ENCODE peak calls at places on chromosomes 5 and 9, in four cellular contexts. O is HCT116, U is amniotic epithelial cell, C is retina. N is an unnamed sample.

GRCh38 chr9:8860925-8861324 is 1061.3 kb upstream of the DMAC1 start:
- DNase-seq in O (no peak), U (peak; percentile 24), C (no peak), N (no peak)

GRCh38 chr5:45691656-45692055 is 4.5 kb downstream of the HCN1 start:
- DNase-seq in O (no peak), U (no peak), C (no peak), N (no peak)

GRCh38 chr5:1325870-1326546 is 18.9 kb downstream of the CLPTM1L start:
- DNase-seq in O (no peak), U (peak; percentile 6), C (no peak), N (peak; percentile 5)

GRCh38 chr5:56337715-56338319 is 104.7 kb upstream of the ANKRD55 start:
- DNase-seq in O (no peak), U (peak; percentile 89), C (no peak), N (no peak)

GRCh38 chr5:7565559-7565958 is 169.6 kb downstream of the ADCY2 start:
- DNase-seq in O (no peak), U (no peak), C (no peak), N (no peak)

GRCh38 chr9:19445452-19445851 is 36.6 kb downstream of the ACER2 start:
- DNase-seq in O (no peak), U (peak; percentile 66), C (no peak), N (no peak)

GRCh38 chr5:60333103-60333502 is 366.9 kb downstream of the DEPDC1B start:
- DNase-seq in O (no peak), U (no peak), C (no peak), N (no peak)

GRCh38 chr9:3751125-3751758 is 225.4 kb upstream of the RFX3 start:
- DNase-seq in O (no peak), U (peak; percentile 66), C (no peak), N (no peak)

GRCh38 chr9:97313746-97314145 is 6.3 kb downstream of the CCDC180 start:
- DNase-seq in O (no peak), U (no peak), C (no peak), N (no peak)

GRCh38 chr5:78399115-78399514 is 38.7 kb downstream of the SCAMP1 start:
- DNase-seq in O (no peak), U (no peak), C (no peak), N (no peak)

GRCh38 chr5:88235346-88235745 is 33.3 kb downstream of the TMEM161B start:
- DNase-seq in O (no peak), U (no peak), C (no peak), N (no peak)

GRCh38 chr9:81116340-81117207 is 572.8 kb downstream of the TLE1 start:
- DNase-seq in O (no peak), U (peak; percentile 67), C (no peak), N (no peak)

GRCh38 chr5:8577792-8578191 is 708.8 kb downstream of the MTRR start:
- DNase-seq in O (no peak), U (peak; percentile 6), C (no peak), N (no peak)

GRCh38 chr5:97096096-97096648 is 46.2 kb downstream of the LIX1 start:
- DNase-seq in O (no peak), U (no peak), C (no peak), N (no peak)

GRCh38 chr9:96618209-96619108 is 1.2 kb downstream of the CDC14B start:
- DNase-seq in O (no peak), U (peak; percentile 69), C (peak; percentile 67), N (no peak)

GRCh38 chr5:17314907-17315471 is 97.6 kb downstream of the BASP1 start:
- DNase-seq in O (no peak), U (no peak), C (no peak), N (no peak)

GRCh38 chr9:78130004-78130403 is 98.4 kb upstream of the GNAQ start:
- DNase-seq in O (peak; percentile 56), U (peak; percentile 34), C (no peak), N (no peak)

GRCh38 chr5:429453-430188 is 13.4 kb upstream of the EXOC3 start:
- DNase-seq in O (no peak), U (peak; percentile 77), C (no peak), N (no peak)

GRCh38 chr5:11166906-11167305 is 405.9 kb upstream of the DAP start:
- DNase-seq in O (no peak), U (no peak), C (no peak), N (no peak)

GRCh38 chr5:91499943-91500531 is 116.9 kb upstream of the ARRDC3 start:
- DNase-seq in O (peak; percentile 42), U (peak; percentile 51), C (peak; percentile 57), N (no peak)

N was measured in GM12892.